ENCODE peak calls at places on chromosome 21, in nine cellular contexts. C, Q, O, G, R, L, U, W and H are unnamed samples.
A peak's percentile ranks its signal among the peaks of the same experiment; 100 is the strongest.

GRCh38 chr21:45383111-45383614 is 21.8 kb upstream of the COL18A1 start:
- DNase-seq in L (no peak), W (peak; percentile 16), R (no peak), O (peak; percentile 7), C (no peak), G (no peak), Q (peak; percentile 17), U (no peak), H (no peak)

GRCh38 chr21:46648539-46648938 is 13.1 kb downstream of the PRMT2 start:
- DNase-seq in U (no peak), L (no peak), Q (no peak), G (no peak), W (no peak), O (no peak), R (no peak), C (no peak), H (no peak)

GRCh38 chr21:45546636-45547203 is 4.5 kb upstream of the SLC19A1 start:
- DNase-seq in L (no peak), C (no peak), U (no peak), W (no peak), Q (no peak), R (no peak), G (no peak), O (no peak), H (no peak)

GRCh38 chr21:22125581-22125980 is 1127.4 kb downstream of the NCAM2 start:
- DNase-seq in Q (no peak), W (no peak), R (no peak), G (no peak), U (no peak), L (no peak), C (no peak), O (no peak), H (no peak)

GRCh38 chr21:21236981-21237380 is 238.8 kb downstream of the NCAM2 start:
- DNase-seq in R (no peak), G (no peak), U (no peak), Q (no peak), L (no peak), O (no peak), W (no peak), C (no peak), H (no peak)

GRCh38 chr21:17139696-17140095 is 373.1 kb upstream of the CXADR start:
- DNase-seq in R (peak; percentile 33), W (no peak), Q (no peak), O (no peak), G (no peak), L (no peak), U (no peak), C (no peak), H (peak; percentile 16)

GRCh38 chr21:44290327-44291077 is 4.8 kb downstream of the AIRE start:
- DNase-seq in C (no peak), L (no peak), U (no peak), W (no peak), G (no peak), R (no peak), Q (no peak), O (no peak), H (no peak)

GRCh38 chr21:31132574-31133242 is 94.4 kb upstream of the KRTAP19-8 start:
- DNase-seq in U (peak; percentile 7), G (peak; percentile 12), O (no peak), C (no peak), L (peak; percentile 83), Q (no peak), R (peak; percentile 76), W (no peak), H (peak; percentile 28)

GRCh38 chr21:45266518-45267389 is 20.9 kb downstream of the POFUT2 start:
- DNase-seq in Q (no peak), W (peak; percentile 31), G (no peak), U (peak; percentile 25), L (no peak), O (no peak), C (peak; percentile 29), R (peak; percentile 41), H (no peak)

GRCh38 chr21:16211339-16212303 is 481.8 kb downstream of the USP25 start:
- DNase-seq in O (no peak), W (no peak), G (peak; percentile 1), U (peak; percentile 22), C (no peak), Q (no peak), R (peak; percentile 30), L (no peak), H (peak; percentile 21)

GRCh38 chr21:41426656-41427311 is 745 bp downstream of the MX1 start:
- DNase-seq in C (no peak), O (peak; percentile 45), U (no peak), Q (peak; percentile 34), G (no peak), W (no peak), R (no peak), L (peak; percentile 54), H (no peak)

GRCh38 chr21:30707409-30707808 is 11.2 kb downstream of the KRTAP21-3 start:
- DNase-seq in G (no peak), L (no peak), U (no peak), R (no peak), Q (no peak), C (no peak), O (no peak), W (no peak), H (no peak)

GRCh38 chr21:28283652-28284490 is 708.8 kb downstream of the LTN1 start:
- DNase-seq in R (peak; percentile 96), Q (no peak), U (peak; percentile 96), C (no peak), W (no peak), O (no peak), G (peak; percentile 94), L (no peak), H (peak; percentile 98)

GRCh38 chr21:45541221-45542039 is 810 bp downstream of the SLC19A1 start:
- DNase-seq in U (no peak), R (peak; percentile 47), Q (peak; percentile 72), W (peak; percentile 90), L (peak; percentile 86), O (peak; percentile 65), C (peak; percentile 83), G (peak; percentile 33), H (peak; percentile 70)

GRCh38 chr21:16082038-16082816 is 352.4 kb downstream of the USP25 start:
- DNase-seq in L (peak; percentile 3), Q (no peak), G (peak; percentile 22), C (no peak), O (no peak), W (no peak), R (peak; percentile 52), U (no peak), H (peak; percentile 55)

DNA sequence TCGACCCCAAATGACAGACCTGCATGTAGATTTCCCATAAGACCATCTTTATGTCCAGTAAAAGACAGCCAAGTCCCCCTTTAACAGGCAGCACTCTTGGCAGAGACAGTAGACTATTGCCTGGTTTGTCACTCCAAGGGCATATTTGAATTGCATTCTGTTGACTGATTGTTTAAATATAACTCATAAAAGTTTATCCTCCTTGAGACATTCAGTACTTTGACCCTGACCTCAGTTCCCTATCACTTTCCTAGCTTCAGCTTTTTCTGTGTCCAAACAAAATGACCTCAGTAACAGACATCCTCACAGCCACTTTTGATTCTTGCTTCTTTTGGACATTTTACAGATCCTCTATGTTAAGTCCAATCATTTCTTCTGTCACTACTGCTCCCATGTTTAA is 51.1 kb downstream of the RBM11 start:
- DNase-seq in G (no peak), Q (no peak), U (no peak), O (no peak), R (no peak), W (no peak), C (no peak), L (no peak), H (no peak)
- H3K4me3 ChIP-seq in G (no peak overlapping the region), Q (no peak overlapping the region), U (no peak overlapping the region), O (no peak overlapping the region), R (no peak overlapping the region), W (no peak overlapping the region), C (no peak overlapping the region), L (no peak overlapping the region), H (no peak overlapping the region)

DNA sequence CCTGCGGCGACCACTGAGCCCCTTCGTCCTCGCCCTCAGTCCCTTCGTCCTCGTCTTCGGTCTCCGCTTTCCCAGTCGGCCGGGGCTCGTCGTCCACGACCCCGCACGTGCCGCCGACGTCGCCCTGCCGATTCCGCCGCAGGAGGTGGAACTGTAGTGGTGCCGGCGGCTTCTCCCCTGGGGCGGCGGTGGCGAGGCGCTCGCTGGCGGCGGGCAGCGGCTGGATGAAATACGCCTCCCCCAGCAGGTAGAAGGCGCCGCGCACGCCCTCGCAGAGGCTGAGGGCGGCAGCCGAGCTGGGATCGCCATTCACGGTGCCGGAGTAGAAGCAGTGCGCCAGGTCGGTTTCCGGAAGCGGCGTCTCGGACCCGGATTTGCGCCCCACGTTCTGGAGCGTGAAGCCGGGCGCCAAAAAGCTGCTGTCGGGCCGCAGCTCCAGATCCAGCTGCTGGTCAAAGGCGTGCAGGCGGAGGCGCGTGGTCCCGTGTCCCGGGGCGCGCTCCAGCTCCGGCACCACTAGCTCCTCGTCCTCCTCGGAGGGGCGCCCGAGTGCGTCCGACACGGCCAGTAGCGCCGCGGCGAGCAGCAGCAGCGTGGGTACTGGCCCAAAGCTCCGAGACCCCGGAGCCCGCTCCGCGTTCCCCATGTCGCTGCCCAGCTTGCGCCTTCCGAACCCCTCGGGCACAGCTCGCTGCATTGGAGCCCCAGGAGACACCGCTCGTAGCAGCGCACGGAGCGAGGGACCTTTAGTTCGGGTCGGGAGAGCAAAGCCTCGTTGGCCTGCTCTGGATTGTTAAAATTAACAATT is 747 bp downstream of the ADAMTS1 start:
- DNase-seq in L (no peak), W (peak; percentile 48), C (no peak), Q (peak; percentile 65), G (peak; percentile 22), O (peak; percentile 67), U (peak; percentile 21), R (peak; percentile 65), H (peak; percentile 53)
- TF ChIP-seq CTCF in L (no peak), W (no peak), C (no peak), Q (peak; percentile 15), G (no peak), O (no peak), U (no peak), R (peak; percentile 17), H (no peak)

GRCh38 chr21:42546433-42546832 is 32.8 kb downstream of the SLC37A1 start:
- DNase-seq in R (no peak), W (no peak), L (no peak), C (no peak), Q (no peak), O (no peak), U (no peak), G (no peak), H (no peak)
- H3K4me3 ChIP-seq in R (no peak overlapping the region), W (no peak overlapping the region), L (no peak overlapping the region), C (no peak overlapping the region), Q (no peak overlapping the region), O (no peak overlapping the region), U (no peak overlapping the region), G (no peak overlapping the region), H (no peak overlapping the region)

DNA sequence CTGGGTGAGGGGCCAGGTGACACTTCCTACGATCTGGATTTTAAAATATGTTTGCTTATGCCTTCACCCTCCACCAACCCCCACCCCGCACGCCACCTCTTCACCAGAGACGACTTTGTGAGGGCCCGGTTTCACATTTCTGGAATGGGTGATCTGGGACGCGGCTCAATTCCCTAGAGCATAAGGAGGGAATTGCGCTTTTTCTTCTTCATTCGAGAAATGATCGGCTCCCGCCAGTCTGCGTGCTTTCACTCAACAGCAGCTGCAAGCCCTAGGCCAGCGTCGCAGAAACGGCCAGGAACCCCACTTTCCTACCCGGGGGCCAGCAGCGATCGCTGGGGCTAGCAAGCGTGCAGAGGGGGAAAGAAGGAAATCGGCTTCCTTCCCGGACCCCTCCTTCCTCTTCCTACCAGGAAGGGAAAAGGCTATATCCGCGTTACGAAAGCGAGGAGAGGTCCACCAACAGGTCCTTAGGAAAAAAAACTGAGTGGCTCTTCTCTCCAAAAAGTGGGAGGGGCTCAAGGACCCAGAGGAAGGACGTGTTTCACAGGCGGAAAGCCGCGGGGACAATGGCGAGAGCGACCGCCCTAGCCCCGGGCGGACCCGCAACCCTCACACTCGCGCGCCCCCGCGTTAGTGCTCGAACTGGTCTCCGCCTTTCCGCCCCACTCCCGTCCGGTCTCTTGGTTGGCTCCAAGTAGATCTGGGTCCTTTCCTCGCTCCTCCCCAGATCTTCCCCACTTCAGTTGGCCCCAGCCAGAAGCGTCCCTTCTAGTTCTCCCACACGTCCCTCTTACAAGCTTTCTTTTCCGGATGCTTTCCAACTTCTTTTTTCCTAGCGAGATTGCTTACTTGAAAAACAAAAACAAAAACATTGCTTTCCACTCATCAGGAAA is 1.1 kb upstream of the ADAMTS1 start:
- DNase-seq in G (peak; percentile 82), Q (peak; percentile 91), O (peak; percentile 93), R (peak; percentile 70), C (peak; percentile 56), L (no peak), U (peak; percentile 63), W (peak; percentile 79), H (peak; percentile 82)
- TF ChIP-seq CTCF in G (peak; percentile 31), Q (peak; percentile 34), O (no peak), R (peak; percentile 21), C (peak; percentile 40), L (no peak), U (peak; percentile 38), W (no peak), H (peak; percentile 19)